ENCODE peak calls at places on chromosomes 1 and 21, in eight cellular contexts. D, A, O, P, V, I, W and Y are unnamed samples.

GRCh38 chr1:29235955-29236742 is at the start of gene PTPRU:
- DNase-seq in P (peak; percentile 83), A (peak; percentile 40), V (peak; percentile 90), W (peak; percentile 76), O (peak; percentile 74), D (peak; percentile 93), I (peak; percentile 84), Y (peak; percentile 77)

GRCh38 chr1:76607712-76608111 is 259.6 kb upstream of the ST6GALNAC5 start:
- DNase-seq in D (no peak), A (no peak), P (no peak), I (peak; percentile 78), W (no peak), O (peak; percentile 79), V (no peak), Y (no peak)

GRCh38 chr21:37763298-37763697 is 153.0 kb downstream of the KCNJ6 start:
- DNase-seq in V (no peak), W (no peak), O (no peak), A (no peak), D (no peak), I (no peak), P (no peak), Y (no peak)

GRCh38 chr1:5961601-5962000 is 30.6 kb downstream of the NPHP4 start:
- DNase-seq in D (no peak), O (no peak), A (no peak), W (no peak), V (peak; percentile 24), I (no peak), P (no peak), Y (no peak)

GRCh38 chr1:114691061-114691460 is 4.3 kb downstream of the AMPD1 start:
- DNase-seq in D (no peak), P (no peak), O (no peak), W (no peak), A (no peak), I (no peak), V (no peak), Y (no peak)

GRCh38 chr1:91502882-91503184 is 2.2 kb downstream of the CDC7 start:
- DNase-seq in O (no peak), D (no peak), P (no peak), A (no peak), V (no peak), I (no peak), W (no peak), Y (no peak)

GRCh38 chr1:25996966-25997758 is 701 bp downstream of the PAFAH2 start:
- DNase-seq in W (no peak), O (peak; percentile 62), V (peak; percentile 51), D (no peak), A (no peak), I (peak; percentile 46), P (no peak), Y (no peak)

GRCh38 chr1:88433556-88433955 is 250.5 kb upstream of the PKN2 start:
- DNase-seq in I (no peak), A (no peak), D (no peak), O (no peak), W (no peak), V (no peak), P (no peak), Y (no peak)

GRCh38 chr1:5905431-5905830 is 86.8 kb downstream of the NPHP4 start:
- DNase-seq in W (no peak), D (no peak), O (peak; percentile 11), A (no peak), V (no peak), P (no peak), I (no peak), Y (no peak)

GRCh38 chr1:44339731-44340130 is 15.3 kb downstream of the ERI3 start:
- DNase-seq in V (no peak), W (no peak), O (no peak), P (peak; percentile 57), D (no peak), A (no peak), I (no peak), Y (no peak)

GRCh38 chr1:11441211-11441952 is 37.6 kb upstream of the DISP3 start:
- DNase-seq in P (no peak), D (no peak), W (no peak), A (no peak), V (no peak), I (no peak), O (no peak), Y (no peak)

GRCh38 chr21:25385912-25386474 is 221.3 kb downstream of the MRPL39 start:
- DNase-seq in A (no peak), D (peak; percentile 12), O (no peak), I (no peak), V (no peak), W (no peak), P (peak; percentile 90), Y (peak; percentile 28)

GRCh38 chr1:206685749-206686485 is 1.2 kb downstream of the MAPKAPK2 start:
- DNase-seq in I (peak; percentile 53), A (peak; percentile 64), P (peak; percentile 75), D (peak; percentile 56), V (peak; percentile 70), W (peak; percentile 29), O (peak; percentile 56), Y (peak; percentile 88)

GRCh38 chr1:24874611-24875225 is 55.4 kb downstream of the RUNX3 start:
- DNase-seq in I (no peak), V (no peak), A (no peak), D (no peak), W (no peak), O (peak; percentile 23), P (peak; percentile 21), Y (no peak)

GRCh38 chr21:37758997-37759396 is 157.3 kb downstream of the KCNJ6 start:
- DNase-seq in P (peak; percentile 86), A (no peak), O (peak; percentile 28), V (peak; percentile 61), I (peak; percentile 42), W (no peak), D (peak; percentile 57), Y (no peak)

GRCh38 chr21:20720623-20721022 is 277.6 kb upstream of the NCAM2 start:
- DNase-seq in I (no peak), P (no peak), W (no peak), A (no peak), V (no peak), D (no peak), O (no peak), Y (no peak)

GRCh38 chr1:152035406-152036315 is 1.1 kb downstream of the S100A11 start:
- DNase-seq in D (peak; percentile 18), P (peak; percentile 37), A (no peak), I (peak; percentile 48), W (no peak), V (no peak), O (peak; percentile 63), Y (no peak)

GRCh38 chr1:214492405-214493075 is 58.9 kb downstream of the PTPN14 start:
- DNase-seq in P (no peak), I (no peak), V (no peak), O (no peak), A (no peak), D (no peak), W (no peak), Y (no peak)

GRCh38 chr21:31531967-31532366 is 127.5 kb upstream of the SOD1 start:
- DNase-seq in P (no peak), I (no peak), W (no peak), D (no peak), O (no peak), A (no peak), V (no peak), Y (no peak)

GRCh38 chr21:15703932-15704331 is 25.9 kb upstream of the USP25 start:
- DNase-seq in W (no peak), P (no peak), A (no peak), D (no peak), O (no peak), V (no peak), I (no peak), Y (no peak)

GRCh38 chr21:40043423-40043822 is 176.2 kb downstream of the PCP4 start:
- DNase-seq in W (no peak), I (no peak), V (no peak), D (no peak), P (peak; percentile 2), A (no peak), O (no peak), Y (no peak)

GRCh38 chr21:34113842-34114241 is 40.5 kb downstream of the MRPS6 start:
- DNase-seq in O (no peak), I (no peak), P (peak; percentile 60), A (no peak), D (no peak), W (no peak), V (no peak), Y (no peak)

GRCh38 chr1:18411820-18412641 is 68.7 kb upstream of the KLHDC7A start:
- DNase-seq in A (no peak), W (no peak), O (no peak), V (no peak), I (no peak), P (no peak), D (no peak), Y (no peak)

GRCh38 chr1:206002833-206003532 is at the start of gene RAB7B:
- DNase-seq in A (no peak), D (no peak), I (peak; percentile 43), V (no peak), P (no peak), W (no peak), O (peak; percentile 61), Y (no peak)

GRCh38 chr1:157193702-157194391 is 55.7 kb upstream of the ETV3 start:
- DNase-seq in P (peak; percentile 91), D (peak; percentile 86), I (peak; percentile 75), V (peak; percentile 77), W (peak; percentile 61), O (peak; percentile 74), A (no peak), Y (no peak)

GRCh38 chr1:169044296-169044695 is 62.2 kb upstream of the ATP1B1 start:
- DNase-seq in D (no peak), P (no peak), I (no peak), A (peak; percentile 3), V (no peak), O (no peak), W (no peak), Y (peak; percentile 57)

GRCh38 chr1:211677659-211678058 is 2.2 kb upstream of the NEK2 start:
- DNase-seq in A (no peak), O (no peak), V (no peak), D (no peak), I (no peak), P (no peak), W (no peak), Y (no peak)

GRCh38 chr1:2448098-2448445 is 28.0 kb upstream of the PLCH2 start:
- DNase-seq in W (no peak), V (no peak), D (no peak), A (no peak), I (no peak), P (no peak), O (no peak), Y (no peak)

GRCh38 chr1:226002667-226003501 is 3.7 kb upstream of the SDE2 start:
- DNase-seq in W (peak; percentile 25), P (peak; percentile 97), A (no peak), O (peak; percentile 70), I (peak; percentile 51), V (no peak), D (peak; percentile 21), Y (no peak)

GRCh38 chr1:228450200-228450599 is 33.5 kb upstream of the TRIM17 start:
- DNase-seq in D (no peak), A (no peak), W (no peak), P (no peak), I (no peak), O (no peak), V (no peak), Y (no peak)

GRCh38 chr1:30782361-30783243 is 25.0 kb upstream of the LAPTM5 start:
- DNase-seq in V (peak; percentile 73), O (peak; percentile 75), I (peak; percentile 73), P (peak; percentile 86), W (peak; percentile 64), A (peak; percentile 40), D (peak; percentile 88), Y (peak; percentile 68)